ENCODE peak calls at places on chromosomes 13 and 19, in six cellular contexts. G, F, K, V, U and H are unnamed samples.

GRCh38 chr19:20923077-20923871 is at the start of gene ZNF85:
- DNase-seq in K (peak), F (peak), U (peak), G (peak), V (peak), H (peak)

GRCh38 chr13:28136916-28137315 is 1.4 kb upstream of the PAN3 start:
- DNase-seq in K (no peak), F (no peak), V (no peak), U (no peak), G (no peak), H (peak)

GRCh38 chr13:75512253-75512652 is 25.4 kb downstream of the COMMD6 start:
- DNase-seq in G (no peak), U (no peak), K (no peak), F (peak), V (no peak), H (no peak)

GRCh38 chr13:76809369-76809768 is 76.8 kb downstream of the KCTD12 start:
- DNase-seq in V (no peak), G (no peak), U (no peak), K (no peak), F (no peak), H (peak)

GRCh38 chr19:452829-453228 is 8.0 kb downstream of the SHC2 start:
- DNase-seq in V (no peak), F (no peak), U (no peak), G (no peak), K (no peak), H (no peak)

GRCh38 chr19:19083413-19084178 is 19.8 kb downstream of the SLC25A42 start:
- DNase-seq in K (no peak), G (no peak), F (no peak), U (no peak), V (no peak), H (no peak)

GRCh38 chr19:46975918-46976782 is 43.5 kb upstream of the NPAS1 start:
- DNase-seq in K (peak), U (peak), V (peak), G (peak), F (peak), H (peak)

GRCh38 chr19:31214086-31214485 is 135.2 kb downstream of the TSHZ3 start:
- DNase-seq in F (peak), K (no peak), G (peak), U (peak), V (no peak), H (peak)

GRCh38 chr19:14146789-14147216 is 10.4 kb upstream of the ASF1B start:
- DNase-seq in K (no peak), F (peak), V (no peak), U (peak), G (no peak), H (peak)

GRCh38 chr19:41376241-41376997 is at the start of gene TMEM91:
- DNase-seq in K (no peak), V (peak), F (peak), U (no peak), G (no peak), H (peak)

GRCh38 chr19:47434088-47434487 is 14.8 kb upstream of the MEIS3 start:
- DNase-seq in G (no peak), V (no peak), F (no peak), U (no peak), K (no peak), H (no peak)

GRCh38 chr13:102399791-102400618 is 1.8 kb downstream of the FGF14 start:
- DNase-seq in U (no peak), V (peak), G (no peak), F (no peak), K (no peak), H (peak)
- H3K4me3 ChIP-seq in U (peak), V (peak), G (peak), F (peak), K (no peak), H (peak)

DNA sequence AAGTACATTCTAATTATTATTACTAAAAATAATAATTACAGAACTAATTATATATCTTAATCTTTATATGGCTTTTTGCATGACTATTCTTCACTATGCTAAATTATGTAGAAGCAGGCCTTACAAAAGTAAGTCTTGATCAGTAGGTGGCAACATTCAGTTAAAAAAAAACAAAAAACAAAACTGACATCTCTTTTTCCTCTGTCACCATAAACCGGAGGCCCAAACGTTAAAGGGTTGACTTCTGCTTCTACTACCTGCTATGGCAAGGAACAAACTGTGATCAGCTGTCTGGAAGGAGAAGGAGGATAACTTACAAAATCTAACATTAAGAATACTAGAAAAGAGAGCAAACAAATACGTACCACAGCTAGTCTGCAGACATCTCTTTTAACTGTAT is 1525.6 kb downstream of the SLITRK1 start:
- DNase-seq in V (peak), F (peak), G (no peak), U (no peak), K (no peak), H (peak)
- TF ChIP-seq CTCF in V (peak), F (peak), G (no peak), U (no peak), K (no peak), H (no peak)

DNA sequence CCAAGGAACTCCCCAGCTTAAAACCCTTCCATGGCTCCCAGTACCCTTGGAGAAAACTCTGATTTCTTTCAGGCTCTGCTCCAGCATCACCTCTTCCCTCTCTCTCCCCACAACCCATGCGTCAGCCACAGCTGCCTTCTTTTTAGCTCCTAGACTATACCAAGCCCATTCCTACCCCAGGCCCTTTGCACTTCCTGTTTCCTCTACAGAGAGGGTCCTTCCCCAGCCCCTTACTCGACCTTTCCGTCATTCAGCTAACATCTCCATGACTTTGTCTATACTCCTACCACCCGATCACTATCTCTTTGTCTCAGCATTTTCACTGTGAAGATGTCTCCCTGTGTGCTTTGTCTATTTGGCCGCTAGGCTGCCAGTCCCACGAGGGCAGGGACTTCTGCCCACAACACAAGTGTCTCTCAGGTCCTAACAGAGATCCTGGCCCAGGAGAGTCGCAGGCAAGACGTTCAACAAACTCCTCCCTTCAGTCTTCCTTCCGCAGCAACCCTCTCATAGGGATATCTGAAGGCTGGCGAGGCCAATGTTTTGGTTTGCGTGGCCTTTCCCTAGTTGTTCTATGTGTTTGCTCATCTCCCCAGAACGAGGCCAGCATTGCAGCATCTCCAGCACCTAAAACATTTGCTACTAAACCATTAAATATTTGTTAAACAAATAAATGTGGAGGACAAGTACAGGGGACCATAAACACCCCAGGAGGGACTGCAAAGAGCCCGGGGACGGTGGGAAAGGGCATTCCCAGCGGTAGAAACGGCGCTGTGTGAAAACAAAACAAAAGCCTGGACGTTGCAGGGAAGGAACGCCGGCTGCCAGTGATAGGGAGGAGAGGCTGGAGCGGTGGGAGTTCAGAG is 816 bp downstream of the CCNP start:
- DNase-seq in U (peak), V (no peak), G (no peak), F (no peak), K (no peak), H (peak)
- H3K4me3 ChIP-seq in U (peak), V (no peak), G (no peak), F (no peak), K (peak), H (peak)

GRCh38 chr13:111345682-111346081 is 25.2 kb downstream of the TEX29 start:
- DNase-seq in G (no peak), K (no peak), F (no peak), V (no peak), U (no peak), H (no peak)

GRCh38 chr13:111343186-111343805 is 22.9 kb downstream of the TEX29 start:
- DNase-seq in K (no peak), F (no peak), U (no peak), V (no peak), G (no peak), H (no peak)

GRCh38 chr13:111346281-111346680 is 25.8 kb downstream of the TEX29 start:
- DNase-seq in V (no peak), U (no peak), K (no peak), F (no peak), G (no peak), H (no peak)

GRCh38 chr13:111342716-111343115 is 22.3 kb downstream of the TEX29 start:
- DNase-seq in K (no peak), V (no peak), G (no peak), U (no peak), F (no peak), H (no peak)

GRCh38 chr13:111344471-111345191 is 24.2 kb downstream of the TEX29 start:
- DNase-seq in V (peak), K (no peak), U (peak), F (peak), G (no peak), H (peak)
- TF ChIP-seq CTCF in V (peak), K (peak), U (peak), F (peak), G (no peak), H (peak)